ENCODE peak calls at places on chromosomes 13 and 19, in nine cellular contexts. One of them, this sample, is unnamed.

GRCh38 chr13:33541962-33542308 is 256.4 kb upstream of the STARD13 start:
- DNase-seq in T follicular helper cell: no peak
- DNase-seq in effector CD4-positive, alpha-beta T cell: no peak
- DNase-seq in upper lobe of right lung: no peak
- DNase-seq in AG09309: no peak
- DNase-seq in GM10248: no peak
- DNase-seq in Ammon's horn: no peak
- DNase-seq in GM06990: no peak
- DNase-seq in activated naive CD4-positive, alpha-beta T cell treated with anti-CD3 and anti-CD28 coated beads, Interleukin-2, amount 10 ng/mL, durations not matched to agents 7 days and 5 days: no peak
- DNase-seq in this sample: no peak

GRCh38 chr13:70380809-70381208 is 272.6 kb upstream of the KLHL1 start:
- DNase-seq in T follicular helper cell: no peak
- DNase-seq in effector CD4-positive, alpha-beta T cell: no peak
- DNase-seq in upper lobe of right lung: no peak
- DNase-seq in AG09309: no peak
- DNase-seq in GM10248: no peak
- DNase-seq in Ammon's horn: no peak
- DNase-seq in GM06990: no peak
- DNase-seq in activated naive CD4-positive, alpha-beta T cell treated with anti-CD3 and anti-CD28 coated beads, Interleukin-2, amount 10 ng/mL, durations not matched to agents 7 days and 5 days: no peak
- DNase-seq in this sample: no peak

GRCh38 chr13:72151241-72151640 is 284.2 kb upstream of the DACH1 start:
- DNase-seq in T follicular helper cell: no peak
- DNase-seq in effector CD4-positive, alpha-beta T cell: no peak
- DNase-seq in upper lobe of right lung: no peak
- DNase-seq in AG09309: no peak
- DNase-seq in GM10248: no peak
- DNase-seq in Ammon's horn: no peak
- DNase-seq in GM06990: no peak
- DNase-seq in activated naive CD4-positive, alpha-beta T cell treated with anti-CD3 and anti-CD28 coated beads, Interleukin-2, amount 10 ng/mL, durations not matched to agents 7 days and 5 days: no peak
- DNase-seq in this sample: no peak

GRCh38 chr13:43894438-43894837 is 14.7 kb downstream of the LACC1 start:
- DNase-seq in T follicular helper cell: no peak
- DNase-seq in effector CD4-positive, alpha-beta T cell: no peak
- DNase-seq in upper lobe of right lung: no peak
- DNase-seq in AG09309: no peak
- DNase-seq in GM10248: no peak
- DNase-seq in Ammon's horn: no peak
- DNase-seq in GM06990: no peak
- DNase-seq in activated naive CD4-positive, alpha-beta T cell treated with anti-CD3 and anti-CD28 coated beads, Interleukin-2, amount 10 ng/mL, durations not matched to agents 7 days and 5 days: no peak
- DNase-seq in this sample: no peak

GRCh38 chr19:46718157-46718933 is 1.4 kb upstream of the PRKD2 start:
- DNase-seq in T follicular helper cell: peak
- DNase-seq in effector CD4-positive, alpha-beta T cell: peak
- DNase-seq in upper lobe of right lung: no peak
- DNase-seq in AG09309: no peak
- DNase-seq in GM10248: peak
- DNase-seq in Ammon's horn: no peak
- DNase-seq in GM06990: peak
- DNase-seq in activated naive CD4-positive, alpha-beta T cell treated with anti-CD3 and anti-CD28 coated beads, Interleukin-2, amount 10 ng/mL, durations not matched to agents 7 days and 5 days: peak
- DNase-seq in this sample: no peak

GRCh38 chr13:79973533-79973963 is 367.4 kb downstream of the SPRY2 start:
- DNase-seq in T follicular helper cell: no peak
- DNase-seq in effector CD4-positive, alpha-beta T cell: no peak
- DNase-seq in upper lobe of right lung: no peak
- DNase-seq in AG09309: no peak
- DNase-seq in GM10248: peak
- DNase-seq in Ammon's horn: no peak
- DNase-seq in GM06990: peak
- DNase-seq in activated naive CD4-positive, alpha-beta T cell treated with anti-CD3 and anti-CD28 coated beads, Interleukin-2, amount 10 ng/mL, durations not matched to agents 7 days and 5 days: no peak
- DNase-seq in this sample: no peak

GRCh38 chr13:74073231-74073630 is 61.0 kb downstream of the KLF12 start:
- DNase-seq in T follicular helper cell: no peak
- DNase-seq in effector CD4-positive, alpha-beta T cell: no peak
- DNase-seq in upper lobe of right lung: no peak
- DNase-seq in AG09309: no peak
- DNase-seq in GM10248: no peak
- DNase-seq in Ammon's horn: no peak
- DNase-seq in GM06990: no peak
- DNase-seq in activated naive CD4-positive, alpha-beta T cell treated with anti-CD3 and anti-CD28 coated beads, Interleukin-2, amount 10 ng/mL, durations not matched to agents 7 days and 5 days: no peak
- DNase-seq in this sample: no peak

GRCh38 chr13:74132152-74132767 is 1.9 kb downstream of the KLF12 start:
- DNase-seq in T follicular helper cell: peak
- DNase-seq in effector CD4-positive, alpha-beta T cell: peak
- DNase-seq in upper lobe of right lung: no peak
- DNase-seq in AG09309: no peak
- DNase-seq in GM10248: no peak
- DNase-seq in Ammon's horn: peak
- DNase-seq in GM06990: peak
- DNase-seq in activated naive CD4-positive, alpha-beta T cell treated with anti-CD3 and anti-CD28 coated beads, Interleukin-2, amount 10 ng/mL, durations not matched to agents 7 days and 5 days: peak
- DNase-seq in this sample: peak

GRCh38 chr19:31283701-31284100 is 65.5 kb downstream of the TSHZ3 start:
- DNase-seq in T follicular helper cell: no peak
- DNase-seq in effector CD4-positive, alpha-beta T cell: no peak
- DNase-seq in upper lobe of right lung: peak
- DNase-seq in AG09309: no peak
- DNase-seq in GM10248: no peak
- DNase-seq in Ammon's horn: no peak
- DNase-seq in GM06990: no peak
- DNase-seq in activated naive CD4-positive, alpha-beta T cell treated with anti-CD3 and anti-CD28 coated beads, Interleukin-2, amount 10 ng/mL, durations not matched to agents 7 days and 5 days: no peak
- DNase-seq in this sample: no peak

GRCh38 chr19:56663931-56664500 is 7.5 kb downstream of the ZNF835 start:
- DNase-seq in T follicular helper cell: no peak
- DNase-seq in effector CD4-positive, alpha-beta T cell: no peak
- DNase-seq in upper lobe of right lung: peak
- DNase-seq in AG09309: no peak
- DNase-seq in GM10248: no peak
- DNase-seq in Ammon's horn: no peak
- DNase-seq in GM06990: no peak
- DNase-seq in activated naive CD4-positive, alpha-beta T cell treated with anti-CD3 and anti-CD28 coated beads, Interleukin-2, amount 10 ng/mL, durations not matched to agents 7 days and 5 days: no peak
- DNase-seq in this sample: no peak

GRCh38 chr19:35585844-35586243 is at the start of gene PMIS2:
- DNase-seq in T follicular helper cell: no peak
- DNase-seq in effector CD4-positive, alpha-beta T cell: no peak
- DNase-seq in upper lobe of right lung: no peak
- DNase-seq in AG09309: no peak
- DNase-seq in GM10248: no peak
- DNase-seq in Ammon's horn: no peak
- DNase-seq in GM06990: no peak
- DNase-seq in activated naive CD4-positive, alpha-beta T cell treated with anti-CD3 and anti-CD28 coated beads, Interleukin-2, amount 10 ng/mL, durations not matched to agents 7 days and 5 days: peak
- DNase-seq in this sample: no peak

GRCh38 chr19:51784922-51785690 is 9.9 kb upstream of the FPR3 start:
- DNase-seq in T follicular helper cell: no peak
- DNase-seq in effector CD4-positive, alpha-beta T cell: no peak
- DNase-seq in upper lobe of right lung: peak
- DNase-seq in AG09309: peak
- DNase-seq in GM10248: peak
- DNase-seq in Ammon's horn: peak
- DNase-seq in GM06990: peak
- DNase-seq in activated naive CD4-positive, alpha-beta T cell treated with anti-CD3 and anti-CD28 coated beads, Interleukin-2, amount 10 ng/mL, durations not matched to agents 7 days and 5 days: peak
- DNase-seq in this sample: peak

GRCh38 chr13:88339271-88339741 is 668.1 kb downstream of the SLITRK5 start:
- DNase-seq in T follicular helper cell: no peak
- DNase-seq in effector CD4-positive, alpha-beta T cell: no peak
- DNase-seq in upper lobe of right lung: no peak
- DNase-seq in AG09309: no peak
- DNase-seq in GM10248: no peak
- DNase-seq in Ammon's horn: no peak
- DNase-seq in GM06990: no peak
- DNase-seq in activated naive CD4-positive, alpha-beta T cell treated with anti-CD3 and anti-CD28 coated beads, Interleukin-2, amount 10 ng/mL, durations not matched to agents 7 days and 5 days: no peak
- DNase-seq in this sample: no peak

GRCh38 chr19:16085115-16085514 is 8.8 kb downstream of the TPM4 start:
- DNase-seq in T follicular helper cell: no peak
- DNase-seq in effector CD4-positive, alpha-beta T cell: no peak
- DNase-seq in upper lobe of right lung: peak
- DNase-seq in AG09309: no peak
- DNase-seq in GM10248: no peak
- DNase-seq in Ammon's horn: no peak
- DNase-seq in GM06990: no peak
- DNase-seq in activated naive CD4-positive, alpha-beta T cell treated with anti-CD3 and anti-CD28 coated beads, Interleukin-2, amount 10 ng/mL, durations not matched to agents 7 days and 5 days: no peak
- DNase-seq in this sample: no peak

GRCh38 chr13:108915634-108916497 is 286.5 kb downstream of the MYO16 start:
- DNase-seq in T follicular helper cell: peak
- DNase-seq in effector CD4-positive, alpha-beta T cell: peak
- DNase-seq in upper lobe of right lung: peak
- DNase-seq in AG09309: peak
- DNase-seq in GM10248: peak
- DNase-seq in Ammon's horn: peak
- DNase-seq in GM06990: no peak
- DNase-seq in activated naive CD4-positive, alpha-beta T cell treated with anti-CD3 and anti-CD28 coated beads, Interleukin-2, amount 10 ng/mL, durations not matched to agents 7 days and 5 days: peak
- DNase-seq in this sample: peak

GRCh38 chr19:14672043-14672872 is 2.4 kb downstream of the ADGRE3 start:
- DNase-seq in T follicular helper cell: no peak
- DNase-seq in effector CD4-positive, alpha-beta T cell: no peak
- DNase-seq in upper lobe of right lung: no peak
- DNase-seq in AG09309: no peak
- DNase-seq in GM10248: no peak
- DNase-seq in Ammon's horn: no peak
- DNase-seq in GM06990: no peak
- DNase-seq in activated naive CD4-positive, alpha-beta T cell treated with anti-CD3 and anti-CD28 coated beads, Interleukin-2, amount 10 ng/mL, durations not matched to agents 7 days and 5 days: no peak
- DNase-seq in this sample: no peak

GRCh38 chr19:53598361-53598760 is 33.4 kb upstream of the DPRX start:
- DNase-seq in T follicular helper cell: no peak
- DNase-seq in effector CD4-positive, alpha-beta T cell: no peak
- DNase-seq in upper lobe of right lung: no peak
- DNase-seq in AG09309: no peak
- DNase-seq in GM10248: no peak
- DNase-seq in Ammon's horn: no peak
- DNase-seq in GM06990: no peak
- DNase-seq in activated naive CD4-positive, alpha-beta T cell treated with anti-CD3 and anti-CD28 coated beads, Interleukin-2, amount 10 ng/mL, durations not matched to agents 7 days and 5 days: no peak
- DNase-seq in this sample: no peak

GRCh38 chr13:59259416-59260000 is 904.2 kb downstream of the DIAPH3 start:
- DNase-seq in T follicular helper cell: no peak
- DNase-seq in effector CD4-positive, alpha-beta T cell: no peak
- DNase-seq in upper lobe of right lung: no peak
- DNase-seq in AG09309: no peak
- DNase-seq in GM10248: no peak
- DNase-seq in Ammon's horn: no peak
- DNase-seq in GM06990: no peak
- DNase-seq in activated naive CD4-positive, alpha-beta T cell treated with anti-CD3 and anti-CD28 coated beads, Interleukin-2, amount 10 ng/mL, durations not matched to agents 7 days and 5 days: no peak
- DNase-seq in this sample: no peak

GRCh38 chr19:46351241-46352041 is 4.6 kb downstream of the PPP5C start:
- DNase-seq in T follicular helper cell: no peak
- DNase-seq in effector CD4-positive, alpha-beta T cell: no peak
- DNase-seq in upper lobe of right lung: peak
- DNase-seq in AG09309: no peak
- DNase-seq in GM10248: peak
- DNase-seq in Ammon's horn: no peak
- DNase-seq in GM06990: no peak
- DNase-seq in activated naive CD4-positive, alpha-beta T cell treated with anti-CD3 and anti-CD28 coated beads, Interleukin-2, amount 10 ng/mL, durations not matched to agents 7 days and 5 days: peak
- DNase-seq in this sample: no peak

GRCh38 chr13:94123543-94123942 is 355.9 kb downstream of the DCT start:
- DNase-seq in T follicular helper cell: no peak
- DNase-seq in effector CD4-positive, alpha-beta T cell: no peak
- DNase-seq in upper lobe of right lung: no peak
- DNase-seq in AG09309: no peak
- DNase-seq in GM10248: no peak
- DNase-seq in Ammon's horn: no peak
- DNase-seq in GM06990: no peak
- DNase-seq in activated naive CD4-positive, alpha-beta T cell treated with anti-CD3 and anti-CD28 coated beads, Interleukin-2, amount 10 ng/mL, durations not matched to agents 7 days and 5 days: no peak
- DNase-seq in this sample: no peak

GRCh38 chr19:19028526-19028925 is 4.8 kb downstream of the SUGP2 start:
- DNase-seq in T follicular helper cell: no peak
- DNase-seq in effector CD4-positive, alpha-beta T cell: no peak
- DNase-seq in upper lobe of right lung: no peak
- DNase-seq in AG09309: no peak
- DNase-seq in GM10248: no peak
- DNase-seq in Ammon's horn: no peak
- DNase-seq in GM06990: no peak
- DNase-seq in activated naive CD4-positive, alpha-beta T cell treated with anti-CD3 and anti-CD28 coated beads, Interleukin-2, amount 10 ng/mL, durations not matched to agents 7 days and 5 days: no peak
- DNase-seq in this sample: no peak

GRCh38 chr13:52070929-52071523 is 46.5 kb downstream of the UTP14C start:
- DNase-seq in T follicular helper cell: no peak
- DNase-seq in effector CD4-positive, alpha-beta T cell: no peak
- DNase-seq in upper lobe of right lung: no peak
- DNase-seq in AG09309: peak
- DNase-seq in GM10248: no peak
- DNase-seq in Ammon's horn: peak
- DNase-seq in GM06990: no peak
- DNase-seq in activated naive CD4-positive, alpha-beta T cell treated with anti-CD3 and anti-CD28 coated beads, Interleukin-2, amount 10 ng/mL, durations not matched to agents 7 days and 5 days: peak
- DNase-seq in this sample: no peak

GRCh38 chr19:32642771-32643170 is 32.2 kb downstream of the ANKRD27 start:
- DNase-seq in T follicular helper cell: peak
- DNase-seq in effector CD4-positive, alpha-beta T cell: peak
- DNase-seq in upper lobe of right lung: no peak
- DNase-seq in AG09309: no peak
- DNase-seq in GM10248: no peak
- DNase-seq in Ammon's horn: no peak
- DNase-seq in GM06990: no peak
- DNase-seq in activated naive CD4-positive, alpha-beta T cell treated with anti-CD3 and anti-CD28 coated beads, Interleukin-2, amount 10 ng/mL, durations not matched to agents 7 days and 5 days: peak
- DNase-seq in this sample: no peak

GRCh38 chr13:64556391-64556790 is 2673.7 kb downstream of the PCDH9 start:
- DNase-seq in T follicular helper cell: no peak
- DNase-seq in effector CD4-positive, alpha-beta T cell: no peak
- DNase-seq in upper lobe of right lung: no peak
- DNase-seq in AG09309: no peak
- DNase-seq in GM10248: no peak
- DNase-seq in Ammon's horn: no peak
- DNase-seq in GM06990: no peak
- DNase-seq in activated naive CD4-positive, alpha-beta T cell treated with anti-CD3 and anti-CD28 coated beads, Interleukin-2, amount 10 ng/mL, durations not matched to agents 7 days and 5 days: no peak
- DNase-seq in this sample: no peak

GRCh38 chr19:47885067-47885463 is 1.1 kb downstream of the SULT2A1 start:
- DNase-seq in T follicular helper cell: no peak
- DNase-seq in effector CD4-positive, alpha-beta T cell: no peak
- DNase-seq in upper lobe of right lung: no peak
- DNase-seq in AG09309: no peak
- DNase-seq in GM10248: no peak
- DNase-seq in Ammon's horn: no peak
- DNase-seq in GM06990: no peak
- DNase-seq in activated naive CD4-positive, alpha-beta T cell treated with anti-CD3 and anti-CD28 coated beads, Interleukin-2, amount 10 ng/mL, durations not matched to agents 7 days and 5 days: no peak
- DNase-seq in this sample: no peak

GRCh38 chr13:73481877-73482445 is 423.2 kb downstream of the KLF5 start:
- DNase-seq in T follicular helper cell: no peak
- DNase-seq in effector CD4-positive, alpha-beta T cell: no peak
- DNase-seq in upper lobe of right lung: no peak
- DNase-seq in AG09309: no peak
- DNase-seq in GM10248: no peak
- DNase-seq in Ammon's horn: no peak
- DNase-seq in GM06990: no peak
- DNase-seq in activated naive CD4-positive, alpha-beta T cell treated with anti-CD3 and anti-CD28 coated beads, Interleukin-2, amount 10 ng/mL, durations not matched to agents 7 days and 5 days: no peak
- DNase-seq in this sample: peak

GRCh38 chr19:53961523-53962345 is 1.0 kb upstream of the CACNG8 start:
- DNase-seq in T follicular helper cell: no peak
- DNase-seq in effector CD4-positive, alpha-beta T cell: no peak
- DNase-seq in upper lobe of right lung: no peak
- DNase-seq in AG09309: no peak
- DNase-seq in GM10248: no peak
- DNase-seq in Ammon's horn: no peak
- DNase-seq in GM06990: no peak
- DNase-seq in activated naive CD4-positive, alpha-beta T cell treated with anti-CD3 and anti-CD28 coated beads, Interleukin-2, amount 10 ng/mL, durations not matched to agents 7 days and 5 days: no peak
- DNase-seq in this sample: no peak

GRCh38 chr19:41356984-41357739 is 3.4 kb upstream of the TGFB1 start:
- DNase-seq in T follicular helper cell: no peak
- DNase-seq in effector CD4-positive, alpha-beta T cell: no peak
- DNase-seq in upper lobe of right lung: no peak
- DNase-seq in AG09309: no peak
- DNase-seq in GM10248: no peak
- DNase-seq in Ammon's horn: no peak
- DNase-seq in GM06990: no peak
- DNase-seq in activated naive CD4-positive, alpha-beta T cell treated with anti-CD3 and anti-CD28 coated beads, Interleukin-2, amount 10 ng/mL, durations not matched to agents 7 days and 5 days: peak
- DNase-seq in this sample: no peak

GRCh38 chr19:52535831-52536800 is 8.6 kb downstream of the ZNF808 start:
- DNase-seq in T follicular helper cell: peak
- DNase-seq in effector CD4-positive, alpha-beta T cell: peak
- DNase-seq in upper lobe of right lung: peak
- DNase-seq in AG09309: no peak
- DNase-seq in GM10248: peak
- DNase-seq in Ammon's horn: peak
- DNase-seq in GM06990: peak
- DNase-seq in activated naive CD4-positive, alpha-beta T cell treated with anti-CD3 and anti-CD28 coated beads, Interleukin-2, amount 10 ng/mL, durations not matched to agents 7 days and 5 days: peak
- DNase-seq in this sample: peak

GRCh38 chr19:49590971-49591730 is at the start of gene PRR12:
- DNase-seq in T follicular helper cell: peak
- DNase-seq in effector CD4-positive, alpha-beta T cell: peak
- DNase-seq in upper lobe of right lung: peak
- DNase-seq in AG09309: no peak
- DNase-seq in GM10248: peak
- DNase-seq in Ammon's horn: peak
- DNase-seq in GM06990: peak
- DNase-seq in activated naive CD4-positive, alpha-beta T cell treated with anti-CD3 and anti-CD28 coated beads, Interleukin-2, amount 10 ng/mL, durations not matched to agents 7 days and 5 days: peak
- DNase-seq in this sample: peak

GRCh38 chr13:100035936-100036335 is 53.0 kb upstream of the PCCA start:
- DNase-seq in T follicular helper cell: no peak
- DNase-seq in effector CD4-positive, alpha-beta T cell: no peak
- DNase-seq in upper lobe of right lung: no peak
- DNase-seq in AG09309: no peak
- DNase-seq in GM10248: no peak
- DNase-seq in Ammon's horn: no peak
- DNase-seq in GM06990: no peak
- DNase-seq in activated naive CD4-positive, alpha-beta T cell treated with anti-CD3 and anti-CD28 coated beads, Interleukin-2, amount 10 ng/mL, durations not matched to agents 7 days and 5 days: no peak
- DNase-seq in this sample: no peak

This sample was measured in globus pallidus.